ENCODE peak calls at places on chromosomes 1 and 21, in six cellular contexts. One of them, this sample, is unnamed.

GRCh38 chr1:43565600-43566360 is 35.1 kb downstream of the PTPRF start:
- DNase-seq in transverse colon: peak
- DNase-seq in amniotic epithelial cell: peak
- DNase-seq in activated naive CD4-positive, alpha-beta T cell: no peak
- DNase-seq in lower leg skin: no peak
- DNase-seq in IMR-90: peak
- DNase-seq in this sample: peak

GRCh38 chr1:50720457-50721053 is 239.5 kb downstream of the FAF1 start:
- DNase-seq in amniotic epithelial cell: no peak
- DNase-seq in IMR-90: no peak
- DNase-seq in lower leg skin: no peak
- DNase-seq in transverse colon: no peak
- DNase-seq in activated naive CD4-positive, alpha-beta T cell: no peak
- DNase-seq in this sample: no peak

GRCh38 chr1:35569956-35570355 is 3.2 kb upstream of the TFAP2E start:
- DNase-seq in transverse colon: no peak
- DNase-seq in IMR-90: peak
- DNase-seq in lower leg skin: no peak
- DNase-seq in activated naive CD4-positive, alpha-beta T cell: no peak
- DNase-seq in amniotic epithelial cell: peak
- DNase-seq in this sample: no peak

GRCh38 chr21:29105218-29105617 is 25.2 kb upstream of the MAP3K7CL start:
- DNase-seq in transverse colon: no peak
- DNase-seq in amniotic epithelial cell: peak
- DNase-seq in lower leg skin: no peak
- DNase-seq in IMR-90: peak
- DNase-seq in activated naive CD4-positive, alpha-beta T cell: no peak
- DNase-seq in this sample: no peak

GRCh38 chr1:180278193-180278556 is 48.1 kb downstream of the LHX4 start:
- DNase-seq in lower leg skin: no peak
- DNase-seq in amniotic epithelial cell: no peak
- DNase-seq in transverse colon: no peak
- DNase-seq in IMR-90: no peak
- DNase-seq in activated naive CD4-positive, alpha-beta T cell: no peak
- DNase-seq in this sample: no peak

GRCh38 chr1:116172666-116173065 is 61.5 kb downstream of the MAB21L3 start:
- DNase-seq in IMR-90: no peak
- DNase-seq in activated naive CD4-positive, alpha-beta T cell: no peak
- DNase-seq in amniotic epithelial cell: no peak
- DNase-seq in transverse colon: no peak
- DNase-seq in lower leg skin: no peak
- DNase-seq in this sample: no peak

GRCh38 chr1:16615253-16616252 is 2.2 kb upstream of the NBPF1 start:
- DNase-seq in lower leg skin: peak
- DNase-seq in activated naive CD4-positive, alpha-beta T cell: no peak
- DNase-seq in transverse colon: peak
- DNase-seq in IMR-90: no peak
- DNase-seq in amniotic epithelial cell: no peak
- DNase-seq in this sample: no peak

GRCh38 chr21:44887807-44888580 is 14.5 kb upstream of the PTTG1IP start:
- DNase-seq in amniotic epithelial cell: no peak
- DNase-seq in lower leg skin: no peak
- DNase-seq in transverse colon: no peak
- DNase-seq in activated naive CD4-positive, alpha-beta T cell: no peak
- DNase-seq in IMR-90: no peak
- DNase-seq in this sample: no peak

GRCh38 chr21:38721983-38722382 is 83.7 kb upstream of the ETS2 start:
- DNase-seq in activated naive CD4-positive, alpha-beta T cell: no peak
- DNase-seq in lower leg skin: no peak
- DNase-seq in transverse colon: no peak
- DNase-seq in amniotic epithelial cell: peak
- DNase-seq in IMR-90: no peak
- DNase-seq in this sample: no peak

GRCh38 chr1:154219511-154219910 is 1.2 kb upstream of the UBAP2L start:
- DNase-seq in activated naive CD4-positive, alpha-beta T cell: no peak
- DNase-seq in transverse colon: peak
- DNase-seq in amniotic epithelial cell: peak
- DNase-seq in IMR-90: peak
- DNase-seq in lower leg skin: peak
- DNase-seq in this sample: no peak

GRCh38 chr1:5481889-5482288 is 510.3 kb downstream of the NPHP4 start:
- DNase-seq in lower leg skin: no peak
- DNase-seq in IMR-90: no peak
- DNase-seq in amniotic epithelial cell: no peak
- DNase-seq in activated naive CD4-positive, alpha-beta T cell: no peak
- DNase-seq in transverse colon: no peak
- DNase-seq in this sample: no peak

GRCh38 chr1:181469829-181470228 is 13.5 kb upstream of the CACNA1E start:
- DNase-seq in activated naive CD4-positive, alpha-beta T cell: no peak
- DNase-seq in transverse colon: no peak
- DNase-seq in IMR-90: peak
- DNase-seq in amniotic epithelial cell: peak
- DNase-seq in lower leg skin: no peak
- DNase-seq in this sample: no peak

GRCh38 chr1:228368801-228369607 is 37.6 kb downstream of the TRIM11 start:
- DNase-seq in transverse colon: no peak
- DNase-seq in IMR-90: peak
- DNase-seq in activated naive CD4-positive, alpha-beta T cell: no peak
- DNase-seq in lower leg skin: no peak
- DNase-seq in amniotic epithelial cell: peak
- DNase-seq in this sample: peak

GRCh38 chr1:107640207-107640606 is 324.8 kb downstream of the VAV3 start:
- DNase-seq in IMR-90: no peak
- DNase-seq in lower leg skin: no peak
- DNase-seq in amniotic epithelial cell: no peak
- DNase-seq in transverse colon: no peak
- DNase-seq in activated naive CD4-positive, alpha-beta T cell: no peak
- DNase-seq in this sample: no peak

GRCh38 chr1:234602334-234603220 is 7.4 kb downstream of the IRF2BP2 start:
- DNase-seq in lower leg skin: peak
- DNase-seq in transverse colon: peak
- DNase-seq in activated naive CD4-positive, alpha-beta T cell: no peak
- DNase-seq in amniotic epithelial cell: peak
- DNase-seq in IMR-90: peak
- DNase-seq in this sample: peak

GRCh38 chr1:12057382-12057781 is 5.7 kb upstream of the TNFRSF8 start:
- DNase-seq in IMR-90: peak
- DNase-seq in amniotic epithelial cell: no peak
- DNase-seq in activated naive CD4-positive, alpha-beta T cell: no peak
- DNase-seq in lower leg skin: no peak
- DNase-seq in transverse colon: no peak
- DNase-seq in this sample: no peak

GRCh38 chr1:228740543-228740942 is 5.3 kb downstream of the RHOU start:
- DNase-seq in IMR-90: no peak
- DNase-seq in amniotic epithelial cell: no peak
- DNase-seq in transverse colon: no peak
- DNase-seq in lower leg skin: no peak
- DNase-seq in activated naive CD4-positive, alpha-beta T cell: no peak
- DNase-seq in this sample: no peak

GRCh38 chr1:234136073-234136472 is 231.6 kb downstream of the SLC35F3 start:
- DNase-seq in transverse colon: no peak
- DNase-seq in lower leg skin: no peak
- DNase-seq in activated naive CD4-positive, alpha-beta T cell: no peak
- DNase-seq in amniotic epithelial cell: no peak
- DNase-seq in IMR-90: no peak
- DNase-seq in this sample: no peak

GRCh38 chr1:110049801-110050601 is 15.6 kb downstream of the STRIP1 start:
- DNase-seq in transverse colon: no peak
- DNase-seq in amniotic epithelial cell: no peak
- DNase-seq in activated naive CD4-positive, alpha-beta T cell: no peak
- DNase-seq in IMR-90: no peak
- DNase-seq in lower leg skin: no peak
- DNase-seq in this sample: no peak

GRCh38 chr1:163035791-163036249 is 33.3 kb upstream of the RGS4 start:
- DNase-seq in transverse colon: no peak
- DNase-seq in activated naive CD4-positive, alpha-beta T cell: no peak
- DNase-seq in IMR-90: peak
- DNase-seq in lower leg skin: no peak
- DNase-seq in amniotic epithelial cell: peak
- DNase-seq in this sample: no peak

GRCh38 chr1:99305626-99306025 is 41.3 kb downstream of the PLPPR4 start:
- DNase-seq in lower leg skin: no peak
- DNase-seq in IMR-90: peak
- DNase-seq in activated naive CD4-positive, alpha-beta T cell: no peak
- DNase-seq in amniotic epithelial cell: peak
- DNase-seq in transverse colon: no peak
- DNase-seq in this sample: no peak

GRCh38 chr1:31957701-31958674 is 19.8 kb upstream of the PTP4A2 start:
- DNase-seq in IMR-90: no peak
- DNase-seq in transverse colon: no peak
- DNase-seq in lower leg skin: no peak
- DNase-seq in amniotic epithelial cell: peak
- DNase-seq in activated naive CD4-positive, alpha-beta T cell: no peak
- DNase-seq in this sample: no peak

GRCh38 chr1:31981976-31982375 is 31.7 kb upstream of the KHDRBS1 start:
- DNase-seq in IMR-90: no peak
- DNase-seq in transverse colon: no peak
- DNase-seq in lower leg skin: no peak
- DNase-seq in activated naive CD4-positive, alpha-beta T cell: no peak
- DNase-seq in amniotic epithelial cell: no peak
- DNase-seq in this sample: peak

GRCh38 chr1:212368073-212368484 is 46.6 kb downstream of the PACC1 start:
- DNase-seq in IMR-90: peak
- DNase-seq in transverse colon: peak
- DNase-seq in amniotic epithelial cell: peak
- DNase-seq in lower leg skin: peak
- DNase-seq in activated naive CD4-positive, alpha-beta T cell: no peak
- DNase-seq in this sample: no peak